ENCODE peak calls at places on chromosomes 7 and 10, in six cellular contexts. One of them, this sample, is unnamed. For H3K4me1 and H4K20me1, the result is how much of the 10 kb centered on the place peaks cover.

GRCh38 chr10:31700222-31700621 is 228.4 kb downstream of the ARHGAP12 start:
- DNase-seq in mammary epithelial cell: no peak
- DNase-seq in fibroblast of lung: peak
- DNase-seq in IMR-90: peak
- DNase-seq in OCI-LY7: no peak
- DNase-seq in GM23248: no peak
- DNase-seq in this sample: no peak

GRCh38 chr7:112088484-112089016 is 117.6 kb downstream of the DOCK4 start:
- DNase-seq in GM23248: no peak
- DNase-seq in IMR-90: no peak
- DNase-seq in OCI-LY7: no peak
- DNase-seq in fibroblast of lung: no peak
- DNase-seq in mammary epithelial cell: no peak
- DNase-seq in this sample: no peak

GRCh38 chr7:24831240-24831639 is 74.0 kb upstream of the GSDME start:
- DNase-seq in IMR-90: peak
- DNase-seq in mammary epithelial cell: peak
- DNase-seq in GM23248: peak
- DNase-seq in OCI-LY7: no peak
- DNase-seq in fibroblast of lung: peak
- DNase-seq in this sample: no peak

GRCh38 chr7:141354251-141354650 is 197.0 kb upstream of the AGK start:
- DNase-seq in OCI-LY7: no peak
- DNase-seq in fibroblast of lung: peak
- DNase-seq in GM23248: peak
- DNase-seq in IMR-90: peak
- DNase-seq in mammary epithelial cell: peak
- DNase-seq in this sample: no peak

GRCh38 chr7:56097700-56098099 is 4.9 kb upstream of the PHKG1 start:
- DNase-seq in GM23248: peak
- DNase-seq in mammary epithelial cell: peak
- DNase-seq in fibroblast of lung: peak
- DNase-seq in IMR-90: peak
- DNase-seq in OCI-LY7: no peak
- DNase-seq in this sample: no peak

GRCh38 chr10:70575874-70576802 is 26.4 kb downstream of the PRF1 start:
- DNase-seq in OCI-LY7: peak
- DNase-seq in GM23248: peak
- DNase-seq in IMR-90: no peak
- DNase-seq in fibroblast of lung: peak
- DNase-seq in mammary epithelial cell: peak
- DNase-seq in this sample: peak

GRCh38 chr7:94190599-94191061 is 186.5 kb upstream of the BET1 start:
- DNase-seq in fibroblast of lung: peak
- DNase-seq in mammary epithelial cell: peak
- DNase-seq in GM23248: peak
- DNase-seq in IMR-90: peak
- DNase-seq in OCI-LY7: no peak
- DNase-seq in this sample: peak

GRCh38 chr7:36946401-36946739 is 222.1 kb upstream of the AOAH start:
- DNase-seq in mammary epithelial cell: no peak
- DNase-seq in GM23248: no peak
- DNase-seq in fibroblast of lung: no peak
- DNase-seq in IMR-90: no peak
- DNase-seq in OCI-LY7: no peak
- DNase-seq in this sample: no peak

GRCh38 chr10:30155401-30155800 is 96.0 kb upstream of the JCAD start:
- DNase-seq in OCI-LY7: no peak
- DNase-seq in mammary epithelial cell: no peak
- DNase-seq in GM23248: peak
- DNase-seq in IMR-90: peak
- DNase-seq in fibroblast of lung: no peak
- DNase-seq in this sample: no peak

GRCh38 chr7:75571209-75571608 is 79.1 kb downstream of the SPDYE5 start:
- DNase-seq in fibroblast of lung: no peak
- DNase-seq in OCI-LY7: no peak
- DNase-seq in mammary epithelial cell: no peak
- DNase-seq in IMR-90: no peak
- DNase-seq in GM23248: no peak
- DNase-seq in this sample: no peak

GRCh38 chr7:116610210-116610609 is 61.8 kb upstream of the MET start:
- DNase-seq in mammary epithelial cell: peak
- DNase-seq in fibroblast of lung: peak
- DNase-seq in GM23248: peak
- DNase-seq in OCI-LY7: no peak
- DNase-seq in IMR-90: peak
- DNase-seq in this sample: no peak

GRCh38 chr7:143217806-143218205 is 4.0 kb upstream of the TAS2R40 start:
- DNase-seq in OCI-LY7: no peak
- DNase-seq in IMR-90: no peak
- DNase-seq in fibroblast of lung: no peak
- DNase-seq in GM23248: no peak
- DNase-seq in mammary epithelial cell: no peak
- DNase-seq in this sample: no peak

GRCh38 chr10:30002438-30003266 is 56.7 kb downstream of the JCAD start:
- DNase-seq in OCI-LY7: peak
- DNase-seq in GM23248: peak
- DNase-seq in fibroblast of lung: peak
- DNase-seq in mammary epithelial cell: peak
- DNase-seq in IMR-90: peak
- DNase-seq in this sample: peak

GRCh38 chr7:23012797-23013714 is 874 bp downstream of the HYCC1 start:
- DNase-seq in IMR-90: no peak
- DNase-seq in fibroblast of lung: no peak
- DNase-seq in OCI-LY7: peak
- DNase-seq in GM23248: peak
- DNase-seq in mammary epithelial cell: no peak
- DNase-seq in this sample: peak
- H3K4me1 ChIP-seq in IMR-90: under half
- H3K4me1 ChIP-seq in fibroblast of lung: under half
- H3K4me1 ChIP-seq in OCI-LY7: half or more
- H3K4me1 ChIP-seq in GM23248: half or more
- H3K4me1 ChIP-seq in mammary epithelial cell: under half
- H3K4me1 ChIP-seq in this sample: under half

GRCh38 chr10:124678566-124679240 is 65.5 kb downstream of the FAM53B start:
- DNase-seq in mammary epithelial cell: no peak
- DNase-seq in GM23248: no peak
- DNase-seq in fibroblast of lung: no peak
- DNase-seq in OCI-LY7: no peak
- DNase-seq in IMR-90: no peak
- DNase-seq in this sample: no peak
- H4K20me1 ChIP-seq in mammary epithelial cell: under half
- H4K20me1 ChIP-seq in GM23248: under half
- H4K20me1 ChIP-seq in fibroblast of lung: under half
- H4K20me1 ChIP-seq in OCI-LY7: under half
- H4K20me1 ChIP-seq in IMR-90: under half
- H4K20me1 ChIP-seq in this sample: under half

DNA sequence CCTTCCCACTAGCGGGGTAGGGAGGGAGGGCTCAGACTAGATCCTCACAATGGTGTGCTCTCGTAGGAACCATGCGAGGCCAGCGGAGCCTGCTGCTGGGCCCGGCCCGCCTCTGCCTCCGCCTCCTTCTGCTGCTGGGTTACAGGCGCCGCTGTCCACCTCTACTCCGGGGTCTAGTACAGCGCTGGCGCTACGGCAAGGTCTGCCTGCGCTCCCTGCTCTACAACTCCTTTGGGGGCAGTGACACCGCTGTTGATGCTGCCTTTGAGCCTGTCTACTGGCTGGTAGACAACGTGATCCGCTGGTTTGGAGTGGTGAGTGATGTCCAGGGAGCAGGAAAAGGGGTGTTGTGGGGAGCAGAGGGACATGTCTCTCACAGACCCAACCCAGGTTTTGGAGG is 5.6 kb downstream of the ZDHHC16 start:
- DNase-seq in mammary epithelial cell: no peak
- DNase-seq in GM23248: no peak
- DNase-seq in IMR-90: no peak
- DNase-seq in fibroblast of lung: no peak
- DNase-seq in OCI-LY7: no peak
- DNase-seq in this sample: no peak
- H3K4me1 ChIP-seq in mammary epithelial cell: under half
- H3K4me1 ChIP-seq in GM23248: under half
- H3K4me1 ChIP-seq in IMR-90: under half
- H3K4me1 ChIP-seq in fibroblast of lung: under half
- H3K4me1 ChIP-seq in OCI-LY7: under half
- H3K4me1 ChIP-seq in this sample: under half

DNA sequence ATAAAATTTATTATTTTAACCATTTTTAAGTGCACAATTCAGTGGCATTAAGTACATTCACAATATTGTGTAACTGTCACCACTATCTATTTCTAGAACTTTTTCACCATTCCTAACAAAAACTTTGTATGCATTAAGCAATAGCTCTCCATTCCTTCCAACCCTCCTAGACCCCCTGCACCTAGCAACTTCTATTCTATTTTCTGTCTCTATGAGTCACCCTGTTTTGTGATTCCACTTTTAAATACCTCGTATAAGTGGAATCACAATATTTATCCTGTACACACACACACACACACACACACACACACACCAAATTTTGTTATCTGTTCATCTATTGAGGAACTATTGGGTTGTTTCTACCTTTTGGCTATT is 89.2 kb downstream of the ARID5B start:
- DNase-seq in mammary epithelial cell: no peak
- DNase-seq in OCI-LY7: no peak
- DNase-seq in fibroblast of lung: no peak
- DNase-seq in IMR-90: no peak
- DNase-seq in GM23248: peak
- DNase-seq in this sample: no peak
- H4K20me1 ChIP-seq in mammary epithelial cell: under half
- H4K20me1 ChIP-seq in OCI-LY7: under half
- H4K20me1 ChIP-seq in fibroblast of lung: under half
- H4K20me1 ChIP-seq in IMR-90: under half
- H4K20me1 ChIP-seq in GM23248: under half
- H4K20me1 ChIP-seq in this sample: under half

GRCh38 chr7:130940907-130941306 is 206.9 kb upstream of the KLF14 start:
- DNase-seq in OCI-LY7: no peak
- DNase-seq in IMR-90: no peak
- DNase-seq in fibroblast of lung: peak
- DNase-seq in mammary epithelial cell: no peak
- DNase-seq in GM23248: no peak
- DNase-seq in this sample: no peak

GRCh38 chr7:130938661-130939060 is 204.7 kb upstream of the KLF14 start:
- DNase-seq in GM23248: peak
- DNase-seq in fibroblast of lung: peak
- DNase-seq in OCI-LY7: no peak
- DNase-seq in mammary epithelial cell: no peak
- DNase-seq in IMR-90: no peak
- DNase-seq in this sample: no peak

GRCh38 chr7:130940326-130940725 is 206.3 kb upstream of the KLF14 start:
- DNase-seq in OCI-LY7: no peak
- DNase-seq in fibroblast of lung: no peak
- DNase-seq in mammary epithelial cell: no peak
- DNase-seq in IMR-90: no peak
- DNase-seq in GM23248: no peak
- DNase-seq in this sample: no peak

GRCh38 chr7:130937830-130938229 is 203.8 kb upstream of the KLF14 start:
- DNase-seq in mammary epithelial cell: no peak
- DNase-seq in IMR-90: no peak
- DNase-seq in GM23248: no peak
- DNase-seq in fibroblast of lung: no peak
- DNase-seq in OCI-LY7: no peak
- DNase-seq in this sample: no peak

DNA sequence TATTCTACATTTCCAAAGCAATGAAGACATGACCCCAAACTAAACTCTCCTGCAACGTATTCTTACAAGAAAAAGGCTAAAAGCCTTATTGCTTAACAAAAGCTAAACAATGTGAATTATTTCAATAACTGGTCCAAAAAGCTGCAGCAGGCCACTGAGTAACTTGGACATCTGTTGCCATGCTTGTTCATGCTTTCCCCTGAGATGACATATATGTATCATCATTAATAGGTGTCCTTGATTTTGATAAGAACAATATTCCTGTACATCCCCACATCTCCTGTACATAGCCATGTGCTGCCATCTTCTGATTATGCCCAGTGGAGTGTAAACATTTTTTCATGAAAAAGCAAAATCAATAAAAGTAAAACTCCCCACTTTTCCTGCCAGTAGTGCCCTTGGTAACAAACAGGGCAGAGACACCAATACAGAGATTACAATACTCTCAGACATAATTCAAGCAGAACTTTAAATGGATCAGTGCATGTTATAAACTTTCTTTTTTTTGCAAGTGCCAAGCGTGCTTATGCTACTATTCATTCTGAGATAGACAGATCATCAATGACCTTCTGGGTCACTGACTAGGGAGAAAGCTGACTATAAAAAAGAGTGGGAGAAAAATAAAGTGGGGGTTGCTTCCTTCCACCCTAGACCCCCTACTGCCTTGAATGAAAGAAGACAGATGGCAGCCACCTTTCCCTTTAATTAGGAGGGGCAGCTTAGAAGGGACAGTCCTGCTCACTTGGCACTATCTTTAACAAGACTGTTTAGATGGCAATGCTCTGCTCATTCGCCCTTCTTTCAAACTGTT is 205.5 kb upstream of the KLF14 start:
- DNase-seq in fibroblast of lung: peak
- DNase-seq in OCI-LY7: no peak
- DNase-seq in mammary epithelial cell: no peak
- DNase-seq in IMR-90: peak
- DNase-seq in GM23248: peak
- DNase-seq in this sample: no peak
- H3K4me1 ChIP-seq in fibroblast of lung: under half
- H3K4me1 ChIP-seq in OCI-LY7: under half
- H3K4me1 ChIP-seq in mammary epithelial cell: under half
- H3K4me1 ChIP-seq in IMR-90: under half
- H3K4me1 ChIP-seq in GM23248: half or more
- H3K4me1 ChIP-seq in this sample: under half

GRCh38 chr7:27110163-27110976 is 7.9 kb upstream of the HOXA2 start:
- DNase-seq in fibroblast of lung: peak
- DNase-seq in OCI-LY7: no peak
- DNase-seq in GM23248: no peak
- DNase-seq in mammary epithelial cell: peak
- DNase-seq in IMR-90: peak
- DNase-seq in this sample: peak
- H4K20me1 ChIP-seq in fibroblast of lung: under half
- H4K20me1 ChIP-seq in OCI-LY7: under half
- H4K20me1 ChIP-seq in GM23248: under half
- H4K20me1 ChIP-seq in mammary epithelial cell: under half
- H4K20me1 ChIP-seq in IMR-90: under half
- H4K20me1 ChIP-seq in this sample: under half

GRCh38 chr7:73521636-73522080 is 435 bp downstream of the BAZ1B start:
- DNase-seq in fibroblast of lung: no peak
- DNase-seq in IMR-90: peak
- DNase-seq in OCI-LY7: peak
- DNase-seq in GM23248: peak
- DNase-seq in mammary epithelial cell: no peak
- DNase-seq in this sample: peak

GRCh38 chr7:73520673-73521635 is 1.1 kb downstream of the BAZ1B start:
- DNase-seq in fibroblast of lung: peak
- DNase-seq in OCI-LY7: peak
- DNase-seq in GM23248: peak
- DNase-seq in mammary epithelial cell: peak
- DNase-seq in IMR-90: peak
- DNase-seq in this sample: peak

GRCh38 chr7:73522081-73522818 is at the start of gene BAZ1B:
- DNase-seq in OCI-LY7: peak
- DNase-seq in mammary epithelial cell: peak
- DNase-seq in GM23248: peak
- DNase-seq in fibroblast of lung: peak
- DNase-seq in IMR-90: peak
- DNase-seq in this sample: peak

GRCh38 chr7:73518470-73518869 is 3.6 kb downstream of the BAZ1B start:
- DNase-seq in OCI-LY7: no peak
- DNase-seq in fibroblast of lung: no peak
- DNase-seq in GM23248: no peak
- DNase-seq in mammary epithelial cell: no peak
- DNase-seq in IMR-90: no peak
- DNase-seq in this sample: no peak

GRCh38 chr7:73519867-73520672 is 2.0 kb downstream of the BAZ1B start:
- DNase-seq in mammary epithelial cell: peak
- DNase-seq in GM23248: peak
- DNase-seq in OCI-LY7: peak
- DNase-seq in IMR-90: peak
- DNase-seq in fibroblast of lung: no peak
- DNase-seq in this sample: no peak
- H3K4me1 ChIP-seq in mammary epithelial cell: under half
- H3K4me1 ChIP-seq in GM23248: under half
- H3K4me1 ChIP-seq in OCI-LY7: under half
- H3K4me1 ChIP-seq in IMR-90: under half
- H3K4me1 ChIP-seq in fibroblast of lung: under half
- H3K4me1 ChIP-seq in this sample: under half

This sample was measured in hepatocyte.